ENCODE peak calls at places on chromosomes 11 and 22, in seven cellular contexts. Q is NCI-H446 treated with DMSO at 0.1 percent for 48 hours; M is H54; D is KBM-7; C is heart right ventricle; F is activated naive CD4-positive, alpha-beta T cell; H is left colon. I is an unnamed sample.

GRCh38 chr11:69352181-69352580 is 58.2 kb downstream of the MYEOV start:
- DNase-seq in Q (no peak), M (no peak), D (no peak), C (no peak), F (no peak), H (no peak), I (no peak)

GRCh38 chr11:66420671-66421476 is at the start of gene NPAS4:
- DNase-seq in Q (no peak), M (no peak), D (no peak), C (no peak), F (no peak), H (no peak), I (no peak)

GRCh38 chr11:15473954-15474837 is 359.5 kb downstream of the INSC start:
- DNase-seq in Q (no peak), M (no peak), D (no peak), C (no peak), F (no peak), H (no peak), I (no peak)

GRCh38 chr22:39574779-39575551 is 4.4 kb downstream of the CACNA1I start:
- DNase-seq in Q (no peak), M (peak), D (no peak), C (no peak), F (no peak), H (no peak), I (no peak)

GRCh38 chr22:44398791-44399190 is 86.0 kb upstream of the SHISAL1 start:
- DNase-seq in Q (no peak), M (no peak), D (no peak), C (no peak), F (no peak), H (no peak), I (no peak)

GRCh38 chr22:23670378-23671295 is 20.2 kb upstream of the RGL4 start:
- DNase-seq in Q (no peak), M (no peak), D (no peak), C (no peak), F (no peak), H (no peak), I (no peak)

GRCh38 chr11:69304686-69305085 is 10.7 kb downstream of the MYEOV start:
- DNase-seq in Q (no peak), M (no peak), D (no peak), C (no peak), F (no peak), H (no peak), I (no peak)

GRCh38 chr11:78525720-78526119 is 48.9 kb downstream of the NARS2 start:
- DNase-seq in Q (no peak), M (no peak), D (no peak), C (no peak), F (no peak), H (no peak), I (no peak)

GRCh38 chr11:3642071-3642951 is 519 bp upstream of the ART5 start:
- DNase-seq in Q (no peak), M (peak), D (peak), C (peak), F (peak), H (peak), I (peak)

GRCh38 chr11:13446444-13446843 is 16.6 kb downstream of the BTBD10 start:
- DNase-seq in Q (no peak), M (no peak), D (no peak), C (no peak), F (no peak), H (no peak), I (no peak)

GRCh38 chr11:18706330-18707243 is 8.0 kb downstream of the TMEM86A start:
- DNase-seq in Q (peak), M (no peak), D (no peak), C (peak), F (peak), H (peak), I (peak)

GRCh38 chr11:64100345-64100744 is 64.6 kb downstream of the FLRT1 start:
- DNase-seq in Q (no peak), M (no peak), D (peak), C (no peak), F (no peak), H (no peak), I (no peak)

GRCh38 chr22:35921777-35922176 is 106.8 kb downstream of the RBFOX2 start:
- DNase-seq in Q (peak), M (peak), D (peak), C (peak), F (no peak), H (peak), I (peak)

GRCh38 chr22:25402501-25403283 is 161.8 kb upstream of the GRK3 start:
- DNase-seq in Q (no peak), M (peak), D (peak), C (peak), F (no peak), H (no peak), I (peak)

GRCh38 chr11:27211370-27212127 is 151.5 kb downstream of the CCDC34 start:
- DNase-seq in Q (no peak), M (no peak), D (peak), C (no peak), F (no peak), H (no peak), I (no peak)

GRCh38 chr11:1034001-1034400 is 2.5 kb downstream of the MUC6 start:
- DNase-seq in Q (no peak), M (peak), D (no peak), C (no peak), F (no peak), H (no peak), I (no peak)

GRCh38 chr11:284081-285020 is 4.6 kb upstream of the PGGHG start:
- DNase-seq in Q (no peak), M (no peak), D (no peak), C (peak), F (no peak), H (peak), I (no peak)

GRCh38 chr11:8484251-8484650 is 109.8 kb downstream of the STK33 start:
- DNase-seq in Q (no peak), M (no peak), D (no peak), C (no peak), F (no peak), H (no peak), I (no peak)

GRCh38 chr22:22349455-22349836 is 104.9 kb downstream of the VPREB1 start:
- DNase-seq in Q (no peak), M (no peak), D (no peak), C (no peak), F (no peak), H (no peak), I (no peak)

GRCh38 chr11:32137263-32137662 is 46.4 kb downstream of the RCN1 start:
- DNase-seq in Q (no peak), M (peak), D (no peak), C (no peak), F (no peak), H (no peak), I (no peak)

GRCh38 chr11:26801601-26802000 is 79.7 kb upstream of the SLC5A12 start:
- DNase-seq in Q (no peak), M (no peak), D (no peak), C (no peak), F (no peak), H (no peak), I (no peak)

GRCh38 chr11:47914743-47915142 is 65.6 kb upstream of the PTPRJ start:
- DNase-seq in Q (no peak), M (no peak), D (no peak), C (no peak), F (no peak), H (no peak), I (no peak)

GRCh38 chr11:112321521-112322172 is 61.0 kb upstream of the PLET1 start:
- DNase-seq in Q (no peak), M (no peak), D (peak), C (peak), F (no peak), H (peak), I (peak)

GRCh38 chr11:74839971-74840370 is 91.3 kb downstream of the RNF169 start:
- DNase-seq in Q (no peak), M (no peak), D (no peak), C (no peak), F (no peak), H (no peak), I (no peak)

GRCh38 chr11:86910592-86910991 is 44.6 kb downstream of the FZD4 start:
- DNase-seq in Q (no peak), M (no peak), D (no peak), C (no peak), F (no peak), H (no peak), I (no peak)

GRCh38 chr22:38657248-38657909 is 941 bp downstream of the CBY1 start:
- DNase-seq in Q (no peak), M (no peak), D (peak), C (no peak), F (peak), H (peak), I (no peak)

GRCh38 chr11:63764712-63765631 is 3.6 kb downstream of the ZFTA start:
- DNase-seq in Q (no peak), M (peak), D (no peak), C (peak), F (no peak), H (peak), I (no peak)

GRCh38 chr11:37908224-37908558 is 1310.2 kb upstream of the RAG2 start:
- DNase-seq in Q (no peak), M (no peak), D (no peak), C (no peak), F (no peak), H (no peak), I (no peak)

GRCh38 chr22:48071305-48071704 is 1308.9 kb downstream of the TBC1D22A start:
- DNase-seq in Q (no peak), M (no peak), D (no peak), C (no peak), F (no peak), H (no peak), I (no peak)

GRCh38 chr22:44884968-44885805 is 124.6 kb downstream of the PHF21B start:
- DNase-seq in Q (no peak), M (no peak), D (no peak), C (no peak), F (no peak), H (no peak), I (no peak)

GRCh38 chr11:133402551-133402950 is 129.8 kb downstream of the OPCML start:
- DNase-seq in Q (no peak), M (no peak), D (no peak), C (no peak), F (no peak), H (no peak), I (no peak)

GRCh38 chr11:9765320-9766101 is 101.6 kb downstream of the SWAP70 start:
- DNase-seq in Q (no peak), M (no peak), D (no peak), C (peak), F (no peak), H (no peak), I (no peak)

GRCh38 chr11:19984048-19984742 is 176.1 kb downstream of the DBX1 start:
- DNase-seq in Q (no peak), M (no peak), D (no peak), C (no peak), F (no peak), H (no peak), I (no peak)

GRCh38 chr22:35275580-35275979 is 18.3 kb downstream of the HMGXB4 start:
- DNase-seq in Q (no peak), M (no peak), D (no peak), C (no peak), F (no peak), H (no peak), I (no peak)

GRCh38 chr11:29963068-29963467 is 53.8 kb downstream of the KCNA4 start:
- DNase-seq in Q (no peak), M (no peak), D (no peak), C (no peak), F (no peak), H (no peak), I (no peak)

GRCh38 chr11:16605440-16605970 is 132.9 kb upstream of the C11orf58 start:
- DNase-seq in Q (no peak), M (no peak), D (peak), C (peak), F (no peak), H (peak), I (no peak)

GRCh38 chr11:86176165-86176884 is 68.2 kb upstream of the EED start:
- DNase-seq in Q (no peak), M (no peak), D (no peak), C (no peak), F (no peak), H (no peak), I (no peak)

GRCh38 chr11:117856892-117857291 is 19.6 kb downstream of the FXYD6 start:
- DNase-seq in Q (no peak), M (no peak), D (no peak), C (no peak), F (no peak), H (no peak), I (no peak)